ENCODE peak calls at places on chromosomes 12 and 14, in eight cellular contexts. T is mammary epithelial cell, Y is neuronal stem cell, O is upper lobe of right lung, J is cardiac muscle cell, M is HL-60, Q is adrenal gland, D is aorta. U is an unnamed sample.

GRCh38 chr12:26319511-26319910 is 124.1 kb downstream of the SSPN start:
- DNase-seq in Y (no peak), M (no peak), Q (peak), J (no peak), D (no peak), O (peak), T (peak), U (peak)

GRCh38 chr12:110370732-110371141 is 32.8 kb downstream of the ANAPC7 start:
- DNase-seq in D (no peak), M (no peak), Q (no peak), J (no peak), Y (no peak), O (no peak), T (peak), U (peak)

GRCh38 chr14:32307881-32308582 is 21.1 kb upstream of the AKAP6 start:
- DNase-seq in J (no peak), M (no peak), D (no peak), O (no peak), T (peak), Q (no peak), Y (no peak), U (peak)

GRCh38 chr14:23351681-23352505 is 794 bp downstream of the SLC22A17 start:
- DNase-seq in Q (peak), D (peak), J (peak), M (no peak), T (no peak), Y (peak), O (no peak), U (no peak)

GRCh38 chr12:27013606-27014084 is 539 bp downstream of the TM7SF3 start:
- DNase-seq in M (no peak), J (peak), Y (no peak), D (no peak), Q (no peak), T (peak), O (no peak), U (no peak)

GRCh38 chr14:22466520-22466919 is 122.5 kb downstream of the DAD1 start:
- DNase-seq in Y (no peak), M (no peak), D (no peak), Q (no peak), T (peak), O (no peak), J (no peak), U (no peak)

GRCh38 chr14:45038865-45039264 is 45.1 kb upstream of the PRPF39 start:
- DNase-seq in M (no peak), Y (no peak), T (no peak), J (no peak), Q (no peak), O (no peak), D (no peak), U (no peak)

GRCh38 chr14:96717116-96717515 is 80.1 kb upstream of the VRK1 start:
- DNase-seq in O (no peak), Q (no peak), Y (no peak), T (no peak), D (no peak), J (no peak), M (no peak), U (no peak)

GRCh38 chr14:38404616-38405015 is 148.7 kb upstream of the CLEC14A start:
- DNase-seq in O (no peak), Q (no peak), Y (no peak), J (no peak), M (no peak), T (no peak), D (no peak), U (no peak)

GRCh38 chr12:55929306-55929791 is 1.6 kb upstream of the DGKA start:
- DNase-seq in J (no peak), Q (no peak), D (no peak), Y (no peak), T (no peak), M (peak), O (no peak), U (no peak)

GRCh38 chr12:6328045-6328779 is 13.7 kb downstream of the TNFRSF1A start:
- DNase-seq in J (no peak), Q (no peak), M (no peak), Y (no peak), O (no peak), D (no peak), T (no peak), U (no peak)

GRCh38 chr12:32390572-32391219 is 8.7 kb upstream of the FGD4 start:
- DNase-seq in T (no peak), O (peak), M (no peak), J (no peak), Q (no peak), Y (no peak), D (peak), U (no peak)

GRCh38 chr14:81655423-81656314 is 122.0 kb upstream of the SEL1L start:
- DNase-seq in O (no peak), M (no peak), Y (no peak), D (no peak), T (no peak), J (no peak), Q (no peak), U (no peak)

GRCh38 chr12:131803995-131804521 is 24.1 kb upstream of the MMP17 start:
- DNase-seq in J (no peak), O (no peak), D (no peak), Y (no peak), M (no peak), T (no peak), Q (no peak), U (no peak)

GRCh38 chr14:104091061-104091926 is 5.8 kb downstream of the ASPG start:
- DNase-seq in M (no peak), Y (no peak), T (no peak), O (peak), Q (no peak), D (peak), J (no peak), U (no peak)

GRCh38 chr14:81400852-81401251 is 728 bp upstream of the STON2 start:
- DNase-seq in J (no peak), T (peak), Q (peak), D (peak), Y (no peak), M (no peak), O (no peak), U (peak)

GRCh38 chr14:21098134-21098891 is at the start of gene ZNF219:
- DNase-seq in Y (peak), O (peak), J (peak), Q (peak), T (peak), D (peak), M (no peak), U (no peak)

GRCh38 chr12:70983692-70984091 is 63.2 kb upstream of the PTPRR start:
- DNase-seq in T (no peak), O (no peak), Y (peak), J (no peak), D (no peak), M (no peak), Q (no peak), U (no peak)

GRCh38 chr12:54129028-54129903 is 59.5 kb downstream of the SMUG1 start:
- DNase-seq in Y (no peak), T (no peak), M (no peak), J (no peak), O (no peak), D (no peak), Q (no peak), U (no peak)

GRCh38 chr12:68899251-68899771 is 33.7 kb downstream of the CPM start:
- DNase-seq in M (no peak), J (no peak), O (peak), Q (peak), D (no peak), Y (no peak), T (peak), U (no peak)

GRCh38 chr12:4505381-4505986 is 33.2 kb upstream of the RAD51AP1 start:
- DNase-seq in T (peak), O (no peak), M (no peak), Q (no peak), Y (no peak), D (no peak), J (no peak), U (no peak)

GRCh38 chr12:103729499-103729898 is 111.5 kb downstream of the NT5DC3 start:
- DNase-seq in Q (no peak), O (no peak), Y (no peak), J (no peak), T (peak), D (no peak), M (no peak), U (peak)

GRCh38 chr12:128942960-128943477 is 89.7 kb downstream of the GLT1D1 start:
- DNase-seq in J (no peak), D (no peak), T (no peak), M (no peak), Y (no peak), O (no peak), Q (no peak), U (no peak)

GRCh38 chr14:20757963-20758362 is 10.2 kb upstream of the EDDM3B start:
- DNase-seq in Y (no peak), M (no peak), D (no peak), Q (peak), O (no peak), J (peak), T (no peak), U (no peak)

GRCh38 chr14:54169254-54169924 is 212.8 kb upstream of the BMP4 start:
- DNase-seq in Y (no peak), J (no peak), O (no peak), D (no peak), T (peak), Q (no peak), M (no peak), U (no peak)
- H3K27ac ChIP-seq in Y (no peak), J (no peak), O (no peak), D (no peak), T (peak), Q (no peak), M (no peak), U (peak)

GRCh38 chr14:58812050-58812690 is 174.4 kb downstream of the DACT1 start:
- DNase-seq in M (no peak), D (no peak), Y (no peak), T (no peak), O (no peak), J (no peak), Q (no peak), U (no peak)
- H3K27ac ChIP-seq in M (no peak), D (no peak), Y (no peak), T (no peak), O (no peak), J (no peak), Q (no peak), U (no peak)

GRCh38 chr12:132921685-132922084 is 34.3 kb upstream of the CHFR start:
- DNase-seq in T (no peak), Y (no peak), O (no peak), J (no peak), M (no peak), D (no peak), Q (no peak), U (no peak)
- H3K27ac ChIP-seq in T (no peak), Y (no peak), O (no peak), J (no peak), M (no peak), D (no peak), Q (no peak), U (no peak)

GRCh38 chr12:28933176-28933575 is 215.9 kb upstream of the FAR2 start:
- DNase-seq in D (no peak), T (no peak), J (no peak), Q (no peak), O (no peak), Y (no peak), M (no peak), U (no peak)
- H3K27ac ChIP-seq in D (no peak), T (no peak), J (no peak), Q (no peak), O (no peak), Y (no peak), M (no peak), U (no peak)

GRCh38 chr14:65320661-65321308 is 91.7 kb upstream of the FUT8 start:
- DNase-seq in Y (no peak), T (no peak), Q (no peak), D (no peak), O (no peak), J (peak), M (no peak), U (no peak)
- H3K27ac ChIP-seq in Y (no peak), T (no peak), Q (peak), D (no peak), O (no peak), J (peak), M (no peak), U (peak)

GRCh38 chr12:113211160-113211559 is 10.1 kb upstream of the TPCN1 start:
- DNase-seq in D (peak), Q (no peak), Y (no peak), J (no peak), M (no peak), O (no peak), T (no peak), U (no peak)
- H3K27ac ChIP-seq in D (no peak), Q (no peak), Y (no peak), J (no peak), M (no peak), O (no peak), T (no peak), U (no peak)

GRCh38 chr14:68238956-68239355 is 419.4 kb downstream of the RAD51B start:
- DNase-seq in T (no peak), D (no peak), J (no peak), Y (no peak), M (no peak), O (no peak), Q (no peak), U (no peak)
- H3K27ac ChIP-seq in T (no peak), D (no peak), J (no peak), Y (no peak), M (no peak), O (no peak), Q (no peak), U (no peak)

GRCh38 chr12:1488908-1489381 is 105.4 kb downstream of the FBXL14 start:
- DNase-seq in J (no peak), T (peak), O (no peak), D (no peak), Q (peak), Y (peak), M (no peak), U (no peak)
- H3K27ac ChIP-seq in J (peak), T (peak), O (no peak), D (no peak), Q (no peak), Y (peak), M (no peak), U (no peak)

GRCh38 chr14:102737402-102738372 is 39.6 kb upstream of the TRAF3 start:
- DNase-seq in D (peak), O (peak), Q (no peak), T (no peak), Y (no peak), J (no peak), M (no peak), U (no peak)
- H3K27ac ChIP-seq in D (no peak), O (no peak), Q (no peak), T (no peak), Y (no peak), J (no peak), M (no peak), U (no peak)

DNA sequence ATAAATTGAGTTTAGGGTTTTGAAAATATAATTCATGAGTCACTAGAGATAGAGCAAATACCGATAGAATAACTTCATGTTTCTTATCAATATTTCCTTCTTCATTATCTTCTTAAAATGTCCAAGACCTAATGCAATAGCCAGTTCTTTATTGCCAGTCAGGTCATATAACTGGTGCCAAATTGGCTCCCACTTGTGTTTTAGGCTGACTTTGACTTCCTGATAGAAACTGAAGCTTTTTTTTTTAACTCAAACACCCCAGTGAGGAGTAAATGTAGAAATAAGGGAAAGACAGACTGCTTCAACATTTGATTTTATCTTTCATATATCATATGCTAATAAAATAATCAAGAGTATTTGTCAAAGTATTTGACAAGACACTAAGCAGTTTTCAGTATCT is 80.7 kb downstream of the ARMH4 start:
- DNase-seq in Q (no peak), J (no peak), Y (no peak), D (no peak), T (no peak), O (no peak), M (no peak), U (no peak)
- H3K27ac ChIP-seq in Q (no peak), J (no peak), Y (no peak), D (no peak), T (no peak), O (no peak), M (no peak), U (no peak)